ENCODE peak calls at places on chromosomes 3 and 15, in four cellular contexts. One of them, this sample, is unnamed.

GRCh38 chr3:177729939-177730700 is 532.8 kb upstream of the TBL1XR1 start:
- DNase-seq in mucosa of gallbladder: no peak
- DNase-seq in fibroblast of mammary gland: peak
- DNase-seq in COR-L47: peak
- DNase-seq in this sample: no peak

GRCh38 chr3:189305412-189305811 is 133.6 kb downstream of the TPRG1 start:
- DNase-seq in mucosa of gallbladder: no peak
- DNase-seq in fibroblast of mammary gland: peak
- DNase-seq in COR-L47: peak
- DNase-seq in this sample: no peak

GRCh38 chr3:123627673-123628670 is 43.1 kb upstream of the HACD2 start:
- DNase-seq in mucosa of gallbladder: peak
- DNase-seq in fibroblast of mammary gland: no peak
- DNase-seq in COR-L47: peak
- DNase-seq in this sample: no peak

GRCh38 chr3:59783468-59783988 is 733.7 kb upstream of the CFAP20DC start:
- DNase-seq in mucosa of gallbladder: no peak
- DNase-seq in fibroblast of mammary gland: no peak
- DNase-seq in COR-L47: no peak
- DNase-seq in this sample: no peak

GRCh38 chr15:77019476-77020331 is 24.8 kb downstream of the PSTPIP1 start:
- DNase-seq in mucosa of gallbladder: no peak
- DNase-seq in fibroblast of mammary gland: no peak
- DNase-seq in COR-L47: no peak
- DNase-seq in this sample: no peak

GRCh38 chr3:124401841-124402240 is 328.4 kb upstream of the UMPS start:
- DNase-seq in mucosa of gallbladder: no peak
- DNase-seq in fibroblast of mammary gland: no peak
- DNase-seq in COR-L47: no peak
- DNase-seq in this sample: no peak

GRCh38 chr3:72101538-72101937 is 316.6 kb upstream of the PROK2 start:
- DNase-seq in mucosa of gallbladder: no peak
- DNase-seq in fibroblast of mammary gland: no peak
- DNase-seq in COR-L47: no peak
- DNase-seq in this sample: no peak

GRCh38 chr3:105414841-105415240 is 48.1 kb downstream of the ALCAM start:
- DNase-seq in mucosa of gallbladder: no peak
- DNase-seq in fibroblast of mammary gland: peak
- DNase-seq in COR-L47: no peak
- DNase-seq in this sample: no peak

GRCh38 chr3:77871436-77871835 is 831.5 kb downstream of the ROBO2 start:
- DNase-seq in mucosa of gallbladder: no peak
- DNase-seq in fibroblast of mammary gland: no peak
- DNase-seq in COR-L47: no peak
- DNase-seq in this sample: no peak

GRCh38 chr15:100055821-100056220 is 286.0 kb downstream of the ADAMTS17 start:
- DNase-seq in mucosa of gallbladder: no peak
- DNase-seq in fibroblast of mammary gland: no peak
- DNase-seq in COR-L47: no peak
- DNase-seq in this sample: no peak

GRCh38 chr3:152769523-152769922 is 65.4 kb upstream of the P2RY1 start:
- DNase-seq in mucosa of gallbladder: no peak
- DNase-seq in fibroblast of mammary gland: peak
- DNase-seq in COR-L47: no peak
- DNase-seq in this sample: peak

GRCh38 chr15:89052474-89052873 is 35.8 kb upstream of the ABHD2 start:
- DNase-seq in mucosa of gallbladder: no peak
- DNase-seq in fibroblast of mammary gland: peak
- DNase-seq in COR-L47: no peak
- DNase-seq in this sample: peak

GRCh38 chr3:65483475-65483874 is 555.2 kb downstream of the MAGI1 start:
- DNase-seq in mucosa of gallbladder: peak
- DNase-seq in fibroblast of mammary gland: peak
- DNase-seq in COR-L47: peak
- DNase-seq in this sample: no peak

GRCh38 chr3:69530554-69530953 is 144.7 kb upstream of the FRMD4B start:
- DNase-seq in mucosa of gallbladder: no peak
- DNase-seq in fibroblast of mammary gland: no peak
- DNase-seq in COR-L47: no peak
- DNase-seq in this sample: no peak

GRCh38 chr3:196979545-196979944 is 10.9 kb upstream of the PIGZ start:
- DNase-seq in mucosa of gallbladder: no peak
- DNase-seq in fibroblast of mammary gland: peak
- DNase-seq in COR-L47: no peak
- DNase-seq in this sample: no peak

GRCh38 chr3:175422744-175423143 is 563.6 kb downstream of the NAALADL2 start:
- DNase-seq in mucosa of gallbladder: no peak
- DNase-seq in fibroblast of mammary gland: no peak
- DNase-seq in COR-L47: no peak
- DNase-seq in this sample: peak

GRCh38 chr3:52846427-52846983 is 11.7 kb upstream of the MUSTN1 start:
- DNase-seq in mucosa of gallbladder: no peak
- DNase-seq in fibroblast of mammary gland: no peak
- DNase-seq in COR-L47: no peak
- DNase-seq in this sample: no peak

GRCh38 chr15:68989876-68990754 is 24.4 kb upstream of the NOX5 start:
- DNase-seq in mucosa of gallbladder: no peak
- DNase-seq in fibroblast of mammary gland: no peak
- DNase-seq in COR-L47: no peak
- DNase-seq in this sample: no peak

GRCh38 chr3:42654331-42655201 is 1.1 kb downstream of the ZBTB47 start:
- DNase-seq in mucosa of gallbladder: no peak
- DNase-seq in fibroblast of mammary gland: peak
- DNase-seq in COR-L47: peak
- DNase-seq in this sample: peak

GRCh38 chr3:129409541-129409940 is 18.9 kb downstream of the EFCAB12 start:
- DNase-seq in mucosa of gallbladder: no peak
- DNase-seq in fibroblast of mammary gland: peak
- DNase-seq in COR-L47: no peak
- DNase-seq in this sample: peak